ENCODE peak calls at places on chromosomes 2 and 18, in four cellular contexts. One of them, this sample, is unnamed. For H3K9me3, the result is how much of the 10 kb centered on the place peaks cover.

GRCh38 chr18:37538526-37539205 is 26.9 kb downstream of the CELF4 start:
- DNase-seq in CD8-positive, alpha-beta memory T cell: no peak
- DNase-seq in IMR-90: no peak
- DNase-seq in neural progenitor cell: no peak
- DNase-seq in this sample: peak

GRCh38 chr18:78967692-78968091 is 11.9 kb upstream of the SALL3 start:
- DNase-seq in CD8-positive, alpha-beta memory T cell: no peak
- DNase-seq in IMR-90: no peak
- DNase-seq in neural progenitor cell: no peak
- DNase-seq in this sample: no peak

GRCh38 chr2:98457045-98457696 is 12.5 kb downstream of the INPP4A start:
- DNase-seq in CD8-positive, alpha-beta memory T cell: no peak
- DNase-seq in IMR-90: peak
- DNase-seq in neural progenitor cell: no peak
- DNase-seq in this sample: no peak

GRCh38 chr2:233114421-233114861 is 54.3 kb downstream of the INPP5D start:
- DNase-seq in CD8-positive, alpha-beta memory T cell: peak
- DNase-seq in IMR-90: no peak
- DNase-seq in neural progenitor cell: no peak
- DNase-seq in this sample: peak

GRCh38 chr2:215554689-215555088 is 118.8 kb upstream of the FN1 start:
- DNase-seq in CD8-positive, alpha-beta memory T cell: no peak
- DNase-seq in IMR-90: peak
- DNase-seq in neural progenitor cell: no peak
- DNase-seq in this sample: no peak

GRCh38 chr2:163990554-163990953 is 254.7 kb upstream of the FIGN start:
- DNase-seq in CD8-positive, alpha-beta memory T cell: no peak
- DNase-seq in IMR-90: no peak
- DNase-seq in neural progenitor cell: peak
- DNase-seq in this sample: no peak

GRCh38 chr2:106812377-106812776 is 73.6 kb downstream of the ST6GAL2 start:
- DNase-seq in CD8-positive, alpha-beta memory T cell: no peak
- DNase-seq in IMR-90: no peak
- DNase-seq in neural progenitor cell: no peak
- DNase-seq in this sample: no peak

GRCh38 chr2:131542438-131543384 is 15.0 kb downstream of the CCDC74A start:
- DNase-seq in CD8-positive, alpha-beta memory T cell: no peak
- DNase-seq in IMR-90: no peak
- DNase-seq in neural progenitor cell: no peak
- DNase-seq in this sample: no peak

GRCh38 chr2:180823546-180824141 is 156.8 kb upstream of the UBE2E3 start:
- DNase-seq in CD8-positive, alpha-beta memory T cell: no peak
- DNase-seq in IMR-90: peak
- DNase-seq in neural progenitor cell: no peak
- DNase-seq in this sample: no peak

GRCh38 chr2:201116959-201117734 is 1.2 kb downstream of the CFLAR start:
- DNase-seq in CD8-positive, alpha-beta memory T cell: peak
- DNase-seq in IMR-90: peak
- DNase-seq in neural progenitor cell: peak
- DNase-seq in this sample: no peak

GRCh38 chr18:43236921-43237320 is 40.4 kb downstream of the SYT4 start:
- DNase-seq in CD8-positive, alpha-beta memory T cell: no peak
- DNase-seq in IMR-90: no peak
- DNase-seq in neural progenitor cell: no peak
- DNase-seq in this sample: no peak

GRCh38 chr2:183946193-183946592 is 652.1 kb upstream of the ZNF804A start:
- DNase-seq in CD8-positive, alpha-beta memory T cell: no peak
- DNase-seq in IMR-90: no peak
- DNase-seq in neural progenitor cell: no peak
- DNase-seq in this sample: no peak

GRCh38 chr2:216074794-216075193 is 6.8 kb downstream of the PECR start:
- DNase-seq in CD8-positive, alpha-beta memory T cell: no peak
- DNase-seq in IMR-90: no peak
- DNase-seq in neural progenitor cell: no peak
- DNase-seq in this sample: no peak

GRCh38 chr18:59881728-59882685 is 17.8 kb upstream of the PMAIP1 start:
- DNase-seq in CD8-positive, alpha-beta memory T cell: no peak
- DNase-seq in IMR-90: peak
- DNase-seq in neural progenitor cell: no peak
- DNase-seq in this sample: no peak

GRCh38 chr2:48189552-48190228 is 283.4 kb upstream of the FBXO11 start:
- DNase-seq in CD8-positive, alpha-beta memory T cell: no peak
- DNase-seq in IMR-90: no peak
- DNase-seq in neural progenitor cell: no peak
- DNase-seq in this sample: no peak

GRCh38 chr2:176653856-176654443 is 384.7 kb downstream of the MTX2 start:
- DNase-seq in CD8-positive, alpha-beta memory T cell: peak
- DNase-seq in IMR-90: peak
- DNase-seq in neural progenitor cell: peak
- DNase-seq in this sample: no peak

GRCh38 chr2:31122133-31122532 is 16.1 kb downstream of the GALNT14 start:
- DNase-seq in CD8-positive, alpha-beta memory T cell: no peak
- DNase-seq in IMR-90: no peak
- DNase-seq in neural progenitor cell: no peak
- DNase-seq in this sample: no peak

GRCh38 chr18:7224198-7224597 is 6.7 kb upstream of the LRRC30 start:
- DNase-seq in CD8-positive, alpha-beta memory T cell: no peak
- DNase-seq in IMR-90: no peak
- DNase-seq in neural progenitor cell: no peak
- DNase-seq in this sample: no peak

DNA sequence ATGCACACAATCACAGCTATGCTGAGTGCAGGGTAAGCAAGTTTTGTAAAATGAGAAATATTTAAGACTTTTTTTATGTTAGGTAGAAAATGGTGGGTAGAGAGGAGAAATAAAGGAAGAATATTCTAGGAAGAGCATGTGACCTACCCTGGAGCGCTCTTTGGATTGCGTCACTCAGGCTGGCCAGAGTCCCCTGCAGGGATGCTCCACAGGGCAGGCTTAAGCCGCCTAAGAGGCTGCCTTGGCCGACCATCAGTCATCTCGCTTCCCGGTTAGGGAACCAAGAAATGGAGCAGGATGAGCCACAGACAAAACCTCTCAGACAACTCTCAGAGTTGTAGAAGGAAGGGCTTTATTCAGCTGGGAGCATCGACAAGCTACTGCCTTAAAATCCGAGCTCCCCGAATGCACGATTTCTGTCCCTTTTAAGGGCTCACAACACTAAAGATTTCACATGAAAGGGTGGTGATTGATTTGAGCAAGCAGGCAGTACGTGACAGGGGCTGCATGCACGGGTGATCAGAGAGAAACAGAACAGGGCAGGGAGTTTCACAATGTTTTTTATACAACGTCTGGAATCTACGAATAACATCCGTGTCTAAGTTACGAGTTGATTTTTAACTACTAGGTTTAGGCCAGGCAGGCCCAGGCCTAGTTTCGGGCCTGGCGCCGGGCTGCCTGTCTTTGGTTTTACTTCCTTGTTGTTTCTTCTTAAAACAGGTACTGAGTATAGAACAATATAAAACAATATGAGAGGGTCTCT is 1072.0 kb downstream of the CBLN2 start:
- DNase-seq in CD8-positive, alpha-beta memory T cell: no peak
- DNase-seq in IMR-90: no peak
- DNase-seq in neural progenitor cell: peak
- DNase-seq in this sample: no peak
- H3K9me3 ChIP-seq in CD8-positive, alpha-beta memory T cell: under half
- H3K9me3 ChIP-seq in IMR-90: under half
- H3K9me3 ChIP-seq in neural progenitor cell: under half
- H3K9me3 ChIP-seq in this sample: under half

GRCh38 chr2:111221701-111222100 is 101.0 kb downstream of the BCL2L11 start:
- DNase-seq in CD8-positive, alpha-beta memory T cell: no peak
- DNase-seq in IMR-90: no peak
- DNase-seq in neural progenitor cell: no peak
- DNase-seq in this sample: no peak
- H3K27ac ChIP-seq in CD8-positive, alpha-beta memory T cell: no peak
- H3K27ac ChIP-seq in IMR-90: no peak
- H3K27ac ChIP-seq in neural progenitor cell: no peak
- H3K27ac ChIP-seq in this sample: no peak

DNA sequence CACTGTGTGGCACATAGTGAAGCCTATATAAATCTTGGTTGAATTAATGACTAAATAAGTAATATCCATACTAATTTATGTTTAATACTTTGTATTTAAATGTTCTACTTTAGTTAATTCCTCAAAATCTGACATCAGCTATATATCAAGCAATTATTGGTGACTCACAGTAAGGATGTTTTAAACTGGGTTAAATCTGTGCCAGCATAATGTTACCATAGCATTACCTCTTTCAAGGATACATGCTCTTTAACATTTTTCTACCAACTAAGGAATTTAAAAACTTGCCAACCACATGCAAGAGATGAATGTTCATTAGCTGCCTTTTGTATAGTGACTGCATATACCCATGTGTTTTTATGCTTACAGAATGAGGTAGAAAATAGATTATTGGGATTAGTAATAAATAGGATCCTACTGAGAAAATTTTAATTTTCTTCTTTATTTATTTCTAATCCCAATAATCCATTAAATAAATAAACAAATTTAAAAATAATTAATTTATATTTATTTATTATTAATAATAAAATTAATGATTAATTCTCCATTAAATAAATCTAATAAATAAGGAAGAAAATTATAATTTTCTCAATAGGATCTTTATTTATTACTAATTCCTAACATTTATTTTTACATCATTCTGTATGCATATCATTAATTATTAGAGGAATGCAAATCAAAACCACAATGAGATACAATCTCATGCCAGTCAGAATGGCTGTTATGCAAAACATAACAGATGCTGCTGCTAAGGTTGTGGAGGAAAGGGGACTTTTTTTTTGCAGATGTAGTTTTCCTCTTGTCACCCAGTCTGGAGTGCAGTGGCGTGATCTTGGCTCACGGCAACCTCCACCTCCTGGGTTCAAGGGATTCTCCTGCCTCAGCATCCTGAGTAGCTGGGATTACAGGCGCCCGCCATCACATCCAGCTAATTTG is 410.7 kb upstream of the DSEL start:
- DNase-seq in CD8-positive, alpha-beta memory T cell: no peak
- DNase-seq in IMR-90: peak
- DNase-seq in neural progenitor cell: no peak
- DNase-seq in this sample: no peak
- H3K9me3 ChIP-seq in CD8-positive, alpha-beta memory T cell: under half
- H3K9me3 ChIP-seq in IMR-90: under half
- H3K9me3 ChIP-seq in neural progenitor cell: under half
- H3K9me3 ChIP-seq in this sample: under half

GRCh38 chr2:10842506-10842905 is 29.9 kb upstream of the PDIA6 start:
- DNase-seq in CD8-positive, alpha-beta memory T cell: no peak
- DNase-seq in IMR-90: no peak
- DNase-seq in neural progenitor cell: no peak
- DNase-seq in this sample: no peak

GRCh38 chr2:10845640-10846039 is 33.1 kb upstream of the PDIA6 start:
- DNase-seq in CD8-positive, alpha-beta memory T cell: no peak
- DNase-seq in IMR-90: no peak
- DNase-seq in neural progenitor cell: no peak
- DNase-seq in this sample: no peak

GRCh38 chr2:10846110-10846861 is 33.7 kb upstream of the PDIA6 start:
- DNase-seq in CD8-positive, alpha-beta memory T cell: no peak
- DNase-seq in IMR-90: no peak
- DNase-seq in neural progenitor cell: no peak
- DNase-seq in this sample: no peak

GRCh38 chr2:10841547-10842219 is 29.1 kb upstream of the PDIA6 start:
- DNase-seq in CD8-positive, alpha-beta memory T cell: no peak
- DNase-seq in IMR-90: no peak
- DNase-seq in neural progenitor cell: no peak
- DNase-seq in this sample: no peak

DNA sequence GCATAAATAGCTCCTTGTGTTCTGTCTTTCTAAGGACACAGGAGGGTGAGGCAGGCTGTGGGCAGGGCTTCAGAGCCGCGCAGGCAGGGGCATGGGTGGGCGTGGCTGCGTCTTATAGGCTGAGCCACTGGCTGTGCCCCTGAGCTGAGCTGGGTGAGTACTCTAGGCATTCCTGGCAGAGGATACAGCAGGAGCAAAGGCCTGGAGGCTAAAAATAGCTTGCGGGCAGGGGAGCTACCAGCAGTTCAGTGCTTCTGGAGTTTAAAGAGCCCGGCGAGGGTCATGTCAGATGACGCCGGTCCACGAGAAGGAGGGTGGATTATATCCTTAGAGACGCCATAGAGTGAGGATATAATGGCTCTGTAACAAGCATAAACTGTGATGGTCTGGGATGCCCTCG is 31.5 kb upstream of the PDIA6 start:
- DNase-seq in CD8-positive, alpha-beta memory T cell: no peak
- DNase-seq in IMR-90: peak
- DNase-seq in neural progenitor cell: peak
- DNase-seq in this sample: peak
- H3K27ac ChIP-seq in CD8-positive, alpha-beta memory T cell: no peak
- H3K27ac ChIP-seq in IMR-90: no peak
- H3K27ac ChIP-seq in neural progenitor cell: no peak
- H3K27ac ChIP-seq in this sample: no peak

DNA sequence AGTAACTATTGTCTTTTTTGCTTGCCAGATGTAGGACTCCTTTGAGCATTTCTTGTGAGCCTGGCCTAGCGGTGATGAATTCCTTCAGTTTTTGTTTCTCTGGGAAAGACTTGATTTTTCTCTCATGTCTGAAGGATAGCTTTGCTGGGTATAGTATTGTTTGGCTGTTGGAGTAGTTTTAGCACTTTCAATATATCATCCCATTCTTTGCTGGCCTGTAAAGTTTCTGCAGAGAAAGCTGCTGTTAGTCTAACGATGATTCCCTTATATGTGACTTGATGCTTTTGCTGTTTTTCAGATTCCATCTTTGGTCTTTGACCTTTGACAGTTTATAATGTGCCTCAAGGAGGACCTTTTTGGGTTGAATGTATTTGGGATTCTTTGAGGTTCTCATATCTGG is 12.7 kb downstream of the ZDBF2 start:
- DNase-seq in CD8-positive, alpha-beta memory T cell: no peak
- DNase-seq in IMR-90: no peak
- DNase-seq in neural progenitor cell: no peak
- DNase-seq in this sample: no peak
- H3K9me3 ChIP-seq in CD8-positive, alpha-beta memory T cell: under half
- H3K9me3 ChIP-seq in IMR-90: under half
- H3K9me3 ChIP-seq in neural progenitor cell: under half
- H3K9me3 ChIP-seq in this sample: under half

GRCh38 chr2:88870267-88870839 is 178.9 kb downstream of the RPIA start:
- DNase-seq in CD8-positive, alpha-beta memory T cell: no peak
- DNase-seq in IMR-90: no peak
- DNase-seq in neural progenitor cell: no peak
- DNase-seq in this sample: no peak

GRCh38 chr2:88866756-88867155 is 175.3 kb downstream of the RPIA start:
- DNase-seq in CD8-positive, alpha-beta memory T cell: no peak
- DNase-seq in IMR-90: no peak
- DNase-seq in neural progenitor cell: no peak
- DNase-seq in this sample: no peak

GRCh38 chr2:88868861-88869260 is 177.4 kb downstream of the RPIA start:
- DNase-seq in CD8-positive, alpha-beta memory T cell: no peak
- DNase-seq in IMR-90: no peak
- DNase-seq in neural progenitor cell: no peak
- DNase-seq in this sample: no peak

GRCh38 chr2:88860421-88861075 is 169.1 kb downstream of the RPIA start:
- DNase-seq in CD8-positive, alpha-beta memory T cell: no peak
- DNase-seq in IMR-90: no peak
- DNase-seq in neural progenitor cell: no peak
- DNase-seq in this sample: no peak

GRCh38 chr2:88865801-88866353 is 174.4 kb downstream of the RPIA start:
- DNase-seq in CD8-positive, alpha-beta memory T cell: no peak
- DNase-seq in IMR-90: no peak
- DNase-seq in neural progenitor cell: no peak
- DNase-seq in this sample: no peak
- H3K27ac ChIP-seq in CD8-positive, alpha-beta memory T cell: no peak
- H3K27ac ChIP-seq in IMR-90: no peak
- H3K27ac ChIP-seq in neural progenitor cell: no peak
- H3K27ac ChIP-seq in this sample: no peak

GRCh38 chr18:73218293-73218692 is 350.5 kb upstream of the NETO1 start:
- DNase-seq in CD8-positive, alpha-beta memory T cell: no peak
- DNase-seq in IMR-90: no peak
- DNase-seq in neural progenitor cell: no peak
- DNase-seq in this sample: no peak
- H3K9me3 ChIP-seq in CD8-positive, alpha-beta memory T cell: under half
- H3K9me3 ChIP-seq in IMR-90: under half
- H3K9me3 ChIP-seq in neural progenitor cell: under half
- H3K9me3 ChIP-seq in this sample: under half

This sample was measured in upper lobe of right lung.